ENCODE peak calls at places on chromosome 6, in seven cellular contexts. One of them, this sample, is unnamed.

GRCh38 chr6:99779631-99780555 is 173.3 kb downstream of the PRDM13 start:
- DNase-seq in transverse colon: no peak
- DNase-seq in IMR-90: no peak
- DNase-seq in GM12865: no peak
- DNase-seq in astrocyte of the spinal cord: no peak
- DNase-seq in HFFc6: no peak
- DNase-seq in lower leg skin: no peak
- DNase-seq in this sample: no peak

GRCh38 chr6:158018851-158019361 is 37.2 kb downstream of the SYNJ2 start:
- DNase-seq in transverse colon: no peak
- DNase-seq in IMR-90: peak
- DNase-seq in GM12865: no peak
- DNase-seq in astrocyte of the spinal cord: peak
- DNase-seq in HFFc6: no peak
- DNase-seq in lower leg skin: no peak
- DNase-seq in this sample: no peak

GRCh38 chr6:155261146-155261900 is 2.5 kb upstream of the CLDN20 start:
- DNase-seq in transverse colon: no peak
- DNase-seq in IMR-90: no peak
- DNase-seq in GM12865: peak
- DNase-seq in astrocyte of the spinal cord: no peak
- DNase-seq in HFFc6: no peak
- DNase-seq in lower leg skin: no peak
- DNase-seq in this sample: no peak

GRCh38 chr6:110102411-110102810 is 77.1 kb downstream of the WASF1 start:
- DNase-seq in transverse colon: no peak
- DNase-seq in IMR-90: no peak
- DNase-seq in GM12865: peak
- DNase-seq in astrocyte of the spinal cord: no peak
- DNase-seq in HFFc6: no peak
- DNase-seq in lower leg skin: no peak
- DNase-seq in this sample: no peak

GRCh38 chr6:79250107-79250514 is 15.6 kb upstream of the HMGN3 start:
- DNase-seq in transverse colon: no peak
- DNase-seq in IMR-90: no peak
- DNase-seq in GM12865: peak
- DNase-seq in astrocyte of the spinal cord: no peak
- DNase-seq in HFFc6: no peak
- DNase-seq in lower leg skin: no peak
- DNase-seq in this sample: no peak

GRCh38 chr6:5068153-5068751 is 16.9 kb upstream of the PPP1R3G start:
- DNase-seq in transverse colon: no peak
- DNase-seq in IMR-90: no peak
- DNase-seq in GM12865: no peak
- DNase-seq in astrocyte of the spinal cord: no peak
- DNase-seq in HFFc6: no peak
- DNase-seq in lower leg skin: no peak
- DNase-seq in this sample: no peak

GRCh38 chr6:151257984-151258445 is 18.2 kb downstream of the AKAP12 start:
- DNase-seq in transverse colon: no peak
- DNase-seq in IMR-90: peak
- DNase-seq in GM12865: no peak
- DNase-seq in astrocyte of the spinal cord: peak
- DNase-seq in HFFc6: no peak
- DNase-seq in lower leg skin: no peak
- DNase-seq in this sample: no peak

GRCh38 chr6:56399672-56400263 is 152.4 kb upstream of the COL21A1 start:
- DNase-seq in transverse colon: no peak
- DNase-seq in IMR-90: no peak
- DNase-seq in GM12865: no peak
- DNase-seq in astrocyte of the spinal cord: no peak
- DNase-seq in HFFc6: no peak
- DNase-seq in lower leg skin: no peak
- DNase-seq in this sample: no peak

GRCh38 chr6:135667694-135668455 is 170.3 kb upstream of the AHI1 start:
- DNase-seq in transverse colon: no peak
- DNase-seq in IMR-90: peak
- DNase-seq in GM12865: no peak
- DNase-seq in astrocyte of the spinal cord: peak
- DNase-seq in HFFc6: peak
- DNase-seq in lower leg skin: no peak
- DNase-seq in this sample: no peak

GRCh38 chr6:18055098-18055497 is 67.4 kb downstream of the NHLRC1 start:
- DNase-seq in transverse colon: no peak
- DNase-seq in IMR-90: no peak
- DNase-seq in GM12865: no peak
- DNase-seq in astrocyte of the spinal cord: no peak
- DNase-seq in HFFc6: no peak
- DNase-seq in lower leg skin: no peak
- DNase-seq in this sample: no peak
- TF ChIP-seq CTCF in transverse colon: no peak
- TF ChIP-seq CTCF in IMR-90: no peak
- TF ChIP-seq CTCF in GM12865: no peak
- TF ChIP-seq CTCF in astrocyte of the spinal cord: no peak
- TF ChIP-seq CTCF in HFFc6: no peak
- TF ChIP-seq CTCF in lower leg skin: no peak
- TF ChIP-seq CTCF in this sample: no peak

GRCh38 chr6:169893624-169894023 is 142.2 kb downstream of the ERMARD start:
- DNase-seq in transverse colon: no peak
- DNase-seq in IMR-90: no peak
- DNase-seq in GM12865: no peak
- DNase-seq in astrocyte of the spinal cord: no peak
- DNase-seq in HFFc6: no peak
- DNase-seq in lower leg skin: no peak
- DNase-seq in this sample: no peak
- TF ChIP-seq CTCF in transverse colon: no peak
- TF ChIP-seq CTCF in IMR-90: no peak
- TF ChIP-seq CTCF in GM12865: no peak
- TF ChIP-seq CTCF in astrocyte of the spinal cord: no peak
- TF ChIP-seq CTCF in HFFc6: no peak
- TF ChIP-seq CTCF in lower leg skin: no peak
- TF ChIP-seq CTCF in this sample: no peak

GRCh38 chr6:160102956-160103824 is 18.4 kb upstream of the SLC22A1 start:
- DNase-seq in transverse colon: peak
- DNase-seq in IMR-90: peak
- DNase-seq in GM12865: peak
- DNase-seq in astrocyte of the spinal cord: no peak
- DNase-seq in HFFc6: peak
- DNase-seq in lower leg skin: no peak
- DNase-seq in this sample: no peak
- TF ChIP-seq CTCF in transverse colon: peak
- TF ChIP-seq CTCF in IMR-90: peak
- TF ChIP-seq CTCF in GM12865: peak
- TF ChIP-seq CTCF in astrocyte of the spinal cord: peak
- TF ChIP-seq CTCF in HFFc6: peak
- TF ChIP-seq CTCF in lower leg skin: no peak
- TF ChIP-seq CTCF in this sample: peak

GRCh38 chr6:14283600-14284235 is 166.1 kb downstream of the CD83 start:
- DNase-seq in transverse colon: no peak
- DNase-seq in IMR-90: no peak
- DNase-seq in GM12865: no peak
- DNase-seq in astrocyte of the spinal cord: no peak
- DNase-seq in HFFc6: no peak
- DNase-seq in lower leg skin: no peak
- DNase-seq in this sample: no peak
- TF ChIP-seq CTCF in transverse colon: no peak
- TF ChIP-seq CTCF in IMR-90: no peak
- TF ChIP-seq CTCF in GM12865: no peak
- TF ChIP-seq CTCF in astrocyte of the spinal cord: no peak
- TF ChIP-seq CTCF in HFFc6: no peak
- TF ChIP-seq CTCF in lower leg skin: no peak
- TF ChIP-seq CTCF in this sample: no peak

GRCh38 chr6:168782211-168782729 is 341.3 kb downstream of the SMOC2 start:
- DNase-seq in transverse colon: no peak
- DNase-seq in IMR-90: no peak
- DNase-seq in GM12865: no peak
- DNase-seq in astrocyte of the spinal cord: no peak
- DNase-seq in HFFc6: no peak
- DNase-seq in lower leg skin: no peak
- DNase-seq in this sample: no peak
- TF ChIP-seq CTCF in transverse colon: no peak
- TF ChIP-seq CTCF in IMR-90: no peak
- TF ChIP-seq CTCF in GM12865: no peak
- TF ChIP-seq CTCF in astrocyte of the spinal cord: no peak
- TF ChIP-seq CTCF in HFFc6: no peak
- TF ChIP-seq CTCF in lower leg skin: no peak
- TF ChIP-seq CTCF in this sample: no peak

GRCh38 chr6:122969999-122970398 is 26.0 kb upstream of the CLVS2 start:
- DNase-seq in transverse colon: no peak
- DNase-seq in IMR-90: no peak
- DNase-seq in GM12865: no peak
- DNase-seq in astrocyte of the spinal cord: no peak
- DNase-seq in HFFc6: no peak
- DNase-seq in lower leg skin: no peak
- DNase-seq in this sample: no peak
- TF ChIP-seq CTCF in transverse colon: no peak
- TF ChIP-seq CTCF in IMR-90: no peak
- TF ChIP-seq CTCF in GM12865: no peak
- TF ChIP-seq CTCF in astrocyte of the spinal cord: no peak
- TF ChIP-seq CTCF in HFFc6: no peak
- TF ChIP-seq CTCF in lower leg skin: no peak
- TF ChIP-seq CTCF in this sample: no peak

DNA sequence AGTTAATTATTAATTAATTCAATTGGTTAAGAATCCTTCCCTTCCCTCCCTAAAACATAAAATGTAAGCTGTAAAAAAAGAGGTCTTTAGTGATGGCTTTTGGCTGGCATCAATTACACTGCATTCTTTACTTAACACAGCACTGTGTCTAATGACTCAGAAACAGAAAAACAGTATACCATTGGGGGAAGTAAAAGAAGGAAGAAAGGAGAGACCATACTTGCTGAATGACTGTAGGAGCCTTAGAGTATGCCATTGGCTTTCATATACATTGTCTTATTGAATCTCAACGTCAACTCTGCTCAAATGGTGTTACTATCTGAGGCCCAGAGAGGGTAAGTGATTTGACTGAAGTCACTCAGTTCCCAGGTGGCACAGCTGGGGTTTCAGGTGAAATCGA is 18.4 kb upstream of the CITED2 start:
- DNase-seq in transverse colon: no peak
- DNase-seq in IMR-90: peak
- DNase-seq in GM12865: peak
- DNase-seq in astrocyte of the spinal cord: peak
- DNase-seq in HFFc6: peak
- DNase-seq in lower leg skin: no peak
- DNase-seq in this sample: no peak
- TF ChIP-seq CTCF in transverse colon: no peak
- TF ChIP-seq CTCF in IMR-90: no peak
- TF ChIP-seq CTCF in GM12865: no peak
- TF ChIP-seq CTCF in astrocyte of the spinal cord: no peak
- TF ChIP-seq CTCF in HFFc6: no peak
- TF ChIP-seq CTCF in lower leg skin: no peak
- TF ChIP-seq CTCF in this sample: no peak

GRCh38 chr6:30820196-30820595 is 64.1 kb upstream of the DDR1 start:
- DNase-seq in transverse colon: peak
- DNase-seq in IMR-90: peak
- DNase-seq in GM12865: no peak
- DNase-seq in astrocyte of the spinal cord: peak
- DNase-seq in HFFc6: peak
- DNase-seq in lower leg skin: peak
- DNase-seq in this sample: no peak
- TF ChIP-seq CTCF in transverse colon: no peak
- TF ChIP-seq CTCF in IMR-90: peak
- TF ChIP-seq CTCF in GM12865: no peak
- TF ChIP-seq CTCF in astrocyte of the spinal cord: peak
- TF ChIP-seq CTCF in HFFc6: no peak
- TF ChIP-seq CTCF in lower leg skin: no peak
- TF ChIP-seq CTCF in this sample: no peak

DNA sequence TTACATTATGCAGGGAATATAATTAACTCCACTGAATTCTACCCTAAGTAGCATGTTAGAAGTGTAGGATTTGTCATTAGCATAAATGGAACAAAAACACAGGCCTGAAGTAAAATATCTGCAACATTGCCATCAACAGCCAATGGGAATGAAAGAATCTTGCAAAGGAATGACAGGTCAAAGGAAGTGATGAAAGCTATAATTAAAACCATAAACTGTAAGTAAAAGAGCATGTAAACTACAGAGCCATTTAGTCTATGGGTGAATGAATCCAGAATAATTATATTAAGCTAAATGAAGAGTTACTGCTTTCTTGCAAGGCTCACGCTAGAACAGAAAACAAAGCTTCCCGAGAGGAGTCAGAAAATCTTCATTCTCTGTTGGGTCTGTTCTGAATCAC is 401.0 kb upstream of the MANEA start:
- DNase-seq in transverse colon: no peak
- DNase-seq in IMR-90: no peak
- DNase-seq in GM12865: no peak
- DNase-seq in astrocyte of the spinal cord: no peak
- DNase-seq in HFFc6: no peak
- DNase-seq in lower leg skin: no peak
- DNase-seq in this sample: no peak
- TF ChIP-seq CTCF in transverse colon: no peak
- TF ChIP-seq CTCF in IMR-90: no peak
- TF ChIP-seq CTCF in GM12865: no peak
- TF ChIP-seq CTCF in astrocyte of the spinal cord: no peak
- TF ChIP-seq CTCF in HFFc6: no peak
- TF ChIP-seq CTCF in lower leg skin: no peak
- TF ChIP-seq CTCF in this sample: no peak